ENCODE peak calls at places on chromosomes 2 and 18, in five cellular contexts. One of them, this sample, is unnamed.

GRCh38 chr18:46155652-46156051 is 51.5 kb downstream of the HAUS1 start:
- DNase-seq in omental fat pad: no peak
- DNase-seq in neural crest cell: no peak
- DNase-seq in sigmoid colon: no peak
- DNase-seq in endodermal cell: no peak
- DNase-seq in this sample: no peak

GRCh38 chr2:132715554-132715953 is 45.5 kb upstream of the LYPD1 start:
- DNase-seq in omental fat pad: no peak
- DNase-seq in neural crest cell: no peak
- DNase-seq in sigmoid colon: no peak
- DNase-seq in endodermal cell: no peak
- DNase-seq in this sample: no peak

GRCh38 chr2:188665727-188666304 is 308.4 kb upstream of the COL3A1 start:
- DNase-seq in omental fat pad: no peak
- DNase-seq in neural crest cell: no peak
- DNase-seq in sigmoid colon: no peak
- DNase-seq in endodermal cell: no peak
- DNase-seq in this sample: no peak

GRCh38 chr2:54570925-54571694 is 115.0 kb downstream of the SPTBN1 start:
- DNase-seq in omental fat pad: no peak
- DNase-seq in neural crest cell: no peak
- DNase-seq in sigmoid colon: peak; percentile 82
- DNase-seq in endodermal cell: no peak
- DNase-seq in this sample: no peak

GRCh38 chr2:25324905-25325592 is 16.7 kb downstream of the DNMT3A start:
- DNase-seq in omental fat pad: no peak
- DNase-seq in neural crest cell: no peak
- DNase-seq in sigmoid colon: peak; percentile 85
- DNase-seq in endodermal cell: no peak
- DNase-seq in this sample: no peak

GRCh38 chr2:62194558-62195420 is 1.1 kb upstream of the B3GNT2 start:
- DNase-seq in omental fat pad: no peak
- DNase-seq in neural crest cell: no peak
- DNase-seq in sigmoid colon: no peak
- DNase-seq in endodermal cell: peak; percentile 64
- DNase-seq in this sample: no peak

GRCh38 chr2:193581807-193582206 is 1387.1 kb upstream of the TMEFF2 start:
- DNase-seq in omental fat pad: no peak
- DNase-seq in neural crest cell: no peak
- DNase-seq in sigmoid colon: no peak
- DNase-seq in endodermal cell: no peak
- DNase-seq in this sample: no peak

GRCh38 chr2:14385043-14385442 is 247.5 kb upstream of the LRATD1 start:
- DNase-seq in omental fat pad: no peak
- DNase-seq in neural crest cell: no peak
- DNase-seq in sigmoid colon: no peak
- DNase-seq in endodermal cell: no peak
- DNase-seq in this sample: no peak

GRCh38 chr2:72173640-72174321 is 26.1 kb upstream of the CYP26B1 start:
- DNase-seq in omental fat pad: no peak
- DNase-seq in neural crest cell: no peak
- DNase-seq in sigmoid colon: no peak
- DNase-seq in endodermal cell: peak; percentile 60
- DNase-seq in this sample: no peak

GRCh38 chr2:120503793-120504571 is 158.0 kb downstream of the INHBB start:
- DNase-seq in omental fat pad: no peak
- DNase-seq in neural crest cell: no peak
- DNase-seq in sigmoid colon: no peak
- DNase-seq in endodermal cell: no peak
- DNase-seq in this sample: no peak

GRCh38 chr2:177724398-177725287 is 332.1 kb downstream of the AGPS start:
- DNase-seq in omental fat pad: no peak
- DNase-seq in neural crest cell: peak; percentile 77
- DNase-seq in sigmoid colon: peak; percentile 65
- DNase-seq in endodermal cell: peak; percentile 86
- DNase-seq in this sample: peak; percentile 74

GRCh38 chr2:239566162-239566994 is 165.6 kb upstream of the HDAC4 start:
- DNase-seq in omental fat pad: no peak
- DNase-seq in neural crest cell: no peak
- DNase-seq in sigmoid colon: peak; percentile 57
- DNase-seq in endodermal cell: no peak
- DNase-seq in this sample: no peak

GRCh38 chr2:109470121-109470921 is 143.4 kb downstream of the SEPTIN10 start:
- DNase-seq in omental fat pad: no peak
- DNase-seq in neural crest cell: no peak
- DNase-seq in sigmoid colon: no peak
- DNase-seq in endodermal cell: no peak
- DNase-seq in this sample: no peak

GRCh38 chr2:29528891-29529520 is 392.4 kb downstream of the ALK start:
- DNase-seq in omental fat pad: no peak
- DNase-seq in neural crest cell: no peak
- DNase-seq in sigmoid colon: no peak
- DNase-seq in endodermal cell: no peak
- DNase-seq in this sample: no peak

GRCh38 chr2:179946810-179947485 is 60.1 kb downstream of the CWC22 start:
- DNase-seq in omental fat pad: no peak
- DNase-seq in neural crest cell: no peak
- DNase-seq in sigmoid colon: no peak
- DNase-seq in endodermal cell: no peak
- DNase-seq in this sample: no peak

GRCh38 chr2:231615058-231615671 is 22.5 kb downstream of the TEX44 start:
- DNase-seq in omental fat pad: no peak
- DNase-seq in neural crest cell: no peak
- DNase-seq in sigmoid colon: peak; percentile 74
- DNase-seq in endodermal cell: peak; percentile 84
- DNase-seq in this sample: peak; percentile 44
- TF ChIP-seq CTCF in omental fat pad: no peak
- TF ChIP-seq CTCF in neural crest cell: no peak
- TF ChIP-seq CTCF in sigmoid colon: no peak
- TF ChIP-seq CTCF in endodermal cell: peak; percentile 46
- TF ChIP-seq CTCF in this sample: no peak

GRCh38 chr2:197600306-197600705 is 75.1 kb downstream of the RFTN2 start:
- DNase-seq in omental fat pad: no peak
- DNase-seq in neural crest cell: no peak
- DNase-seq in sigmoid colon: no peak
- DNase-seq in endodermal cell: no peak
- DNase-seq in this sample: no peak

GRCh38 chr2:197604117-197604516 is 71.3 kb downstream of the RFTN2 start:
- DNase-seq in omental fat pad: no peak
- DNase-seq in neural crest cell: no peak
- DNase-seq in sigmoid colon: no peak
- DNase-seq in endodermal cell: no peak
- DNase-seq in this sample: no peak

GRCh38 chr2:197598450-197598849 is 76.9 kb downstream of the RFTN2 start:
- DNase-seq in omental fat pad: no peak
- DNase-seq in neural crest cell: no peak
- DNase-seq in sigmoid colon: no peak
- DNase-seq in endodermal cell: no peak
- DNase-seq in this sample: no peak

GRCh38 chr2:197596751-197597150 is 78.6 kb downstream of the RFTN2 start:
- DNase-seq in omental fat pad: no peak
- DNase-seq in neural crest cell: no peak
- DNase-seq in sigmoid colon: no peak
- DNase-seq in endodermal cell: no peak
- DNase-seq in this sample: no peak

DNA sequence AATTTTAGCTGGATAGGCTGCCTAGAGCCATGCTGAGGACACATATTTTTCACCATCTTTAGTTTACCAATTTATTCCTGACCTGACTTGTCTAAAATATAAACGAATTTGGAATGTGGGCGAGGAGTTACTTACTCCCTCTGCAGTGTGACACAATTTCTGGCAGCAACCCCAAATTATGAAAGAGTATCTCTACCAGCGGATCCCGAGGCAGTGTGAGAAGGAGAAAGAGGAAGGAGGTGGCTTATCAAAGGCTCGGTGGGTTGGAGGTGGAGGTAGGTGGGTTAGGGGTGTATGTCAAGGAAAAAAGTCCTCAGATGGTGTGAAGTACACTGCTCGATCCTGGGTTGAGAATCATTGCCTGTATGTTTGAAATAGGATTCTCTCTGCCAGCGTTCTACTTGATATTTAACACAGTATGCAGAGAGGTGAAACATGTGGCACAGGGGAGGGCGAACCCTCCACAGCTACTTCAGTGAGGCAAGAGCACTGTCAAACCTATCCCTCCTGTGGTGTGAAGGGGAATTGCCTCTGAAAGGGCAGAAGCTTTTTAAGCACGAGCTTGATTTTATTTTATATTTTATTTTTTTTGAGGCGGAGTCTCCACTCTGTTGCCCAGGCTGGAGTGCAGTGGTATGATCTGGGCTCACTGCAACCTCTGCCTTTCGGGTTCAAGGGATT is 76.0 kb downstream of the RFTN2 start:
- DNase-seq in omental fat pad: no peak
- DNase-seq in neural crest cell: no peak
- DNase-seq in sigmoid colon: no peak
- DNase-seq in endodermal cell: peak; percentile 70
- DNase-seq in this sample: no peak
- TF ChIP-seq CTCF in omental fat pad: no peak
- TF ChIP-seq CTCF in neural crest cell: peak; percentile 51
- TF ChIP-seq CTCF in sigmoid colon: peak; percentile 20
- TF ChIP-seq CTCF in endodermal cell: peak; percentile 79
- TF ChIP-seq CTCF in this sample: no peak

GRCh38 chr2:207166349-207167128 is 791 bp upstream of the KLF7 start:
- DNase-seq in omental fat pad: no peak
- DNase-seq in neural crest cell: peak; percentile 67
- DNase-seq in sigmoid colon: peak; percentile 91
- DNase-seq in endodermal cell: peak; percentile 93
- DNase-seq in this sample: peak; percentile 80
- TF ChIP-seq CTCF in omental fat pad: no peak
- TF ChIP-seq CTCF in neural crest cell: peak; percentile 43
- TF ChIP-seq CTCF in sigmoid colon: no peak
- TF ChIP-seq CTCF in endodermal cell: peak; percentile 68
- TF ChIP-seq CTCF in this sample: peak; percentile 23

DNA sequence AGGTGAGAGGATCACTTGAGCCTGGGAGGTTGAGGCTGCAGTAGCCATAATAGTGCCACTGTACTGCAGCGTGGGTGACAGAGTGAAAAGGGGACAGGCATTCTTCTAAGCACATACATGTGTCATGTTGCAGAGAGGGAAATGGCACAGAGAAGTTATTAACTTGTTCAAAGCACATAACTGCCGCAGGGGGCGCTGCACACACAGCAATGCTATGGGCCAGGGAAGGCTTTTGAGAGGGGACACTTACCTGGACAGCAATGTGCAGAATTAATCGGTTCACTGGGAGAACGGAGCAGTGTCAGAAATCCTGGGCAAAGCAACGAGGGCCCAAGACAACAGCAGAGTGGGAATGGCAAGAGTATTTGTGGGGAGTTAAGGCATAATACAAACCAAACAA is 2.4 kb downstream of the SCYGR8 start:
- DNase-seq in omental fat pad: no peak
- DNase-seq in neural crest cell: peak; percentile 13
- DNase-seq in sigmoid colon: no peak
- DNase-seq in endodermal cell: peak; percentile 89
- DNase-seq in this sample: peak; percentile 53
- TF ChIP-seq CTCF in omental fat pad: no peak
- TF ChIP-seq CTCF in neural crest cell: peak; percentile 57
- TF ChIP-seq CTCF in sigmoid colon: no peak
- TF ChIP-seq CTCF in endodermal cell: peak; percentile 91
- TF ChIP-seq CTCF in this sample: peak; percentile 49

GRCh38 chr2:171595896-171596295 is 73.6 kb downstream of the CYBRD1 start:
- DNase-seq in omental fat pad: no peak
- DNase-seq in neural crest cell: no peak
- DNase-seq in sigmoid colon: no peak
- DNase-seq in endodermal cell: no peak
- DNase-seq in this sample: no peak

GRCh38 chr2:171600126-171600525 is 77.9 kb downstream of the CYBRD1 start:
- DNase-seq in omental fat pad: no peak
- DNase-seq in neural crest cell: no peak
- DNase-seq in sigmoid colon: no peak
- DNase-seq in endodermal cell: no peak
- DNase-seq in this sample: no peak

GRCh38 chr2:171595456-171595855 is 73.2 kb downstream of the CYBRD1 start:
- DNase-seq in omental fat pad: no peak
- DNase-seq in neural crest cell: no peak
- DNase-seq in sigmoid colon: no peak
- DNase-seq in endodermal cell: no peak
- DNase-seq in this sample: no peak

GRCh38 chr2:171602352-171602751 is 80.1 kb downstream of the CYBRD1 start:
- DNase-seq in omental fat pad: no peak
- DNase-seq in neural crest cell: no peak
- DNase-seq in sigmoid colon: no peak
- DNase-seq in endodermal cell: peak; percentile 45
- DNase-seq in this sample: no peak

DNA sequence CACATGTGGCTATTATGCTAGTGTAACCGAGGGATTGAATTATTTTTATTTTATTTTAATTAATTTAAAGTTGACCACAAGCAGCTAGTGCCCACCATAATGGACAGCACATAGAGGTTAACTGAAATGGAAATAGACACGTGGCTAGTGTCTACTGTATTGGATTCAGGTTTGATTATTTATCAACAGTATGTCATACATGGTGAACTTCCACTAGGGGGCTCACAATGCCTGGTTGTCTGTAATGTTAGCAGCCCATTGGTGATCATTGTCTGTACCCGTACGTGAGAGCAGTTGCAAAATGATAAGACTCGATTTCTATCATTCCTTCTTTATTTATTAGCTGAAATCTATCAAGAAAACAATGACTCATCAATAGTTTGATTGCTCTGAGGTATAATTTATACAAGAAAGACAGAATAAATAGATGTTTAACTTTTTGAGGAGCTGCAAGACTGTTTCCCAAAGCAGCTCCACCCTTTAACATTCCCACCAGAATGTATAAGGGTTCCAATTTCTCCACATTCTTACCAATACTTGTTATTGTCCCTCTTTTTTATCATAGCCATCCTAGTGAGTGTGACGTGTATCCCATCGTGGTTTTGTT is 76.5 kb downstream of the CYBRD1 start:
- DNase-seq in omental fat pad: no peak
- DNase-seq in neural crest cell: peak; percentile 36
- DNase-seq in sigmoid colon: no peak
- DNase-seq in endodermal cell: peak; percentile 63
- DNase-seq in this sample: peak; percentile 46
- TF ChIP-seq CTCF in omental fat pad: no peak
- TF ChIP-seq CTCF in neural crest cell: peak; percentile 91
- TF ChIP-seq CTCF in sigmoid colon: peak; percentile 49
- TF ChIP-seq CTCF in endodermal cell: peak; percentile 87
- TF ChIP-seq CTCF in this sample: peak; percentile 79

GRCh38 chr2:1742680-1743395 is 1.5 kb downstream of the PXDN start:
- DNase-seq in omental fat pad: peak; percentile 26
- DNase-seq in neural crest cell: peak; percentile 60
- DNase-seq in sigmoid colon: peak; percentile 96
- DNase-seq in endodermal cell: peak; percentile 90
- DNase-seq in this sample: peak; percentile 80
- TF ChIP-seq CTCF in omental fat pad: no peak
- TF ChIP-seq CTCF in neural crest cell: peak; percentile 50
- TF ChIP-seq CTCF in sigmoid colon: no peak
- TF ChIP-seq CTCF in endodermal cell: peak; percentile 72
- TF ChIP-seq CTCF in this sample: no peak

DNA sequence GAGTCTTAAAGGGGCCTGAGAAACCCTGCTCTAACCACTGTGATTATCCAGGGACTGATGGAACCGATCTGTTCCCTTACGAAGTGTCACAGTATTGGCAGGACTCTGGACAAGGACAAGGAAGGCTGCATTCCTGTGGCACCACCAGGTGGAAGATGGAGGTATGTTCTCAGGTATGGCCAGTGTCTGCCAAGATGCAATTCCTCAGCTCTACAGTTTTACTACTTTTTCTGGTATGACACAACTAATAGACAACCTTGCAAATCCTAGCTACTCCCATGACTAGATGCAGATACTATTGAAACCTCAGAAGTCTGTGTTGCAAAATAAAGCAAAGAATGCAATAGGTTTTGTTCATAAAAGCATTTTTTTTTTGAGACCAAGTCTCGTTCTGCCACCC is 14.6 kb downstream of the RAB31 start:
- DNase-seq in omental fat pad: no peak
- DNase-seq in neural crest cell: no peak
- DNase-seq in sigmoid colon: no peak
- DNase-seq in endodermal cell: peak; percentile 83
- DNase-seq in this sample: no peak
- TF ChIP-seq CTCF in omental fat pad: no peak
- TF ChIP-seq CTCF in neural crest cell: no peak
- TF ChIP-seq CTCF in sigmoid colon: no peak
- TF ChIP-seq CTCF in endodermal cell: peak; percentile 81
- TF ChIP-seq CTCF in this sample: no peak

This sample was measured in nephron progenitor cell.